ENCODE peak calls at places on chromosomes 3 and 15, in four cellular contexts. X, R, L and H are unnamed samples.

GRCh38 chr15:73346735-73347312 is 21.9 kb downstream of the HCN4 start:
- DNase-seq in X (no peak), L (peak; percentile 32), R (peak; percentile 46), H (peak; percentile 81)

GRCh38 chr3:119279101-119279554 is 15.1 kb upstream of the ARHGAP31 start:
- DNase-seq in L (no peak), R (peak; percentile 43), X (peak; percentile 83), H (no peak)

GRCh38 chr3:69250014-69250413 is 127.6 kb upstream of the LMOD3 start:
- DNase-seq in L (no peak), R (no peak), X (no peak), H (no peak)

GRCh38 chr15:51888593-51889195 is 59.2 kb downstream of the TMOD3 start:
- DNase-seq in L (no peak), X (no peak), R (no peak), H (no peak)

GRCh38 chr3:177553586-177553985 is 356.3 kb upstream of the TBL1XR1 start:
- DNase-seq in R (no peak), L (no peak), X (no peak), H (peak; percentile 76)

GRCh38 chr3:141485578-141486415 is 1.0 kb upstream of the RASA2 start:
- DNase-seq in L (no peak), R (no peak), X (no peak), H (no peak)

GRCh38 chr3:65714138-65714537 is 324.6 kb downstream of the MAGI1 start:
- DNase-seq in L (no peak), X (no peak), R (peak; percentile 28), H (peak; percentile 20)

GRCh38 chr3:72335458-72336050 is 512.7 kb downstream of the SHQ1 start:
- DNase-seq in L (no peak), R (no peak), X (no peak), H (no peak)

GRCh38 chr3:105495021-105495420 is 128.3 kb downstream of the ALCAM start:
- DNase-seq in X (no peak), R (no peak), L (no peak), H (no peak)

GRCh38 chr15:29612096-29612495 is 210.2 kb downstream of the TJP1 start:
- DNase-seq in L (no peak), X (no peak), R (no peak), H (no peak)

GRCh38 chr3:66039590-66039887 is 821 bp upstream of the MAGI1 start:
- DNase-seq in L (no peak), X (peak; percentile 79), R (peak; percentile 51), H (peak; percentile 52)

GRCh38 chr15:92343869-92344643 is 49.6 kb upstream of the ST8SIA2 start:
- DNase-seq in X (peak; percentile 72), L (no peak), R (no peak), H (peak; percentile 90)

GRCh38 chr15:80977627-80978036 is 12.0 kb downstream of the MESD start:
- DNase-seq in X (peak; percentile 69), L (peak; percentile 73), R (no peak), H (peak; percentile 52)

GRCh38 chr15:41955807-41956525 is 16.4 kb downstream of the EHD4 start:
- DNase-seq in R (no peak), L (no peak), X (no peak), H (no peak)

GRCh38 chr3:29322586-29322985 is 41.7 kb downstream of the RBMS3 start:
- DNase-seq in X (no peak), L (no peak), R (no peak), H (no peak)

GRCh38 chr15:39195988-39196486 is 384.8 kb upstream of the THBS1 start:
- DNase-seq in R (no peak), X (no peak), L (no peak), H (no peak)

GRCh38 chr15:65254237-65254820 is 32.4 kb downstream of the PARP16 start:
- DNase-seq in R (no peak), X (no peak), L (no peak), H (no peak)

GRCh38 chr3:189184566-189184965 is 12.8 kb downstream of the TPRG1 start:
- DNase-seq in R (no peak), X (no peak), L (no peak), H (no peak)

GRCh38 chr3:119559441-119559963 is at the start of gene CD80:
- DNase-seq in X (peak; percentile 70), R (no peak), L (peak; percentile 36), H (peak; percentile 25)

GRCh38 chr3:55879901-55880331 is 392.8 kb upstream of the WNT5A start:
- DNase-seq in X (no peak), R (no peak), L (no peak), H (no peak)

GRCh38 chr3:172707967-172708366 is 2.9 kb downstream of the NCEH1 start:
- DNase-seq in L (no peak), R (no peak), X (no peak), H (no peak)

GRCh38 chr15:39345176-39345575 is 235.7 kb upstream of the THBS1 start:
- DNase-seq in X (no peak), R (no peak), L (no peak), H (no peak)

GRCh38 chr3:150545419-150546225 is 674 bp downstream of the SERP1 start:
- DNase-seq in L (peak; percentile 26), R (no peak), X (peak; percentile 81), H (peak; percentile 48)

GRCh38 chr3:17054944-17055343 is 170.2 kb downstream of the PLCL2 start:
- DNase-seq in R (no peak), L (no peak), X (no peak), H (no peak)

GRCh38 chr3:50138266-50139230 is 16.6 kb upstream of the SEMA3F start:
- DNase-seq in R (no peak), X (no peak), L (no peak), H (peak; percentile 73)

GRCh38 chr3:126111126-126111551 is 27.2 kb upstream of the SLC41A3 start:
- DNase-seq in X (no peak), R (no peak), L (no peak), H (no peak)

GRCh38 chr3:146542179-146542578 is 2.2 kb downstream of the PLSCR1 start:
- DNase-seq in X (no peak), R (no peak), L (no peak), H (no peak)

GRCh38 chr3:72950801-72951200 is 45.8 kb upstream of the PPP4R2 start:
- DNase-seq in X (no peak), R (no peak), L (no peak), H (peak; percentile 35)

GRCh38 chr3:27584874-27585273 is 100.7 kb upstream of the SLC4A7 start:
- DNase-seq in L (no peak), X (no peak), R (no peak), H (no peak)

GRCh38 chr15:46773016-46773415 is 944.3 kb upstream of the SEMA6D start:
- DNase-seq in L (no peak), R (no peak), X (no peak), H (no peak)

GRCh38 chr3:31815631-31816440 is 165.2 kb downstream of the OSBPL10 start:
- DNase-seq in R (no peak), X (no peak), L (no peak), H (no peak)

DNA sequence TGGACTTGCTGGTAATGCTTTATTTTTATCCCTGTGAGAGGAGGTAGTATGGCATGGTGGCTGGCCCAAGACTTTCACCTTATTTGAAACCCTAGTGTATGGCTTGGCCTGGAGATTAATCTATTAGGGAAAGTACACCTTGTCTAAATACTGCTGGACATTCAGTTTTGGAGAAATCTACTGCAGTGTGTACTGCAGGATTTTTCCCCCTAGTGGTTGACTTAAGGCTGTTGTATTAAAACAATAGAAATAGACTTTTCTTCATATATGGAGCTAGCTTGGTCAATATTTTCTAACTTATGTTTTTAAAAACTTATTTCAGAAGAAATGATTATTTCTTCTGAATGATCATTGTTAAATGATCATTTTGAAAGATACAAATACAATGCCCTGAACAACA is 13.9 kb upstream of the SLITRK3 start:
- DNase-seq in L (no peak), X (no peak), R (no peak), H (no peak)
- TF ChIP-seq CTCF in L (peak; percentile 19), X (no peak), R (no peak), H (no peak)

GRCh38 chr3:168051579-168052183 is 44.0 kb downstream of the GOLIM4 start:
- DNase-seq in X (no peak), L (no peak), R (no peak), H (no peak)
- H3K27ac ChIP-seq in X (peak overlapping the region; percentile 76), L (no peak overlapping the region), R (no peak overlapping the region), H (no peak overlapping the region)

DNA sequence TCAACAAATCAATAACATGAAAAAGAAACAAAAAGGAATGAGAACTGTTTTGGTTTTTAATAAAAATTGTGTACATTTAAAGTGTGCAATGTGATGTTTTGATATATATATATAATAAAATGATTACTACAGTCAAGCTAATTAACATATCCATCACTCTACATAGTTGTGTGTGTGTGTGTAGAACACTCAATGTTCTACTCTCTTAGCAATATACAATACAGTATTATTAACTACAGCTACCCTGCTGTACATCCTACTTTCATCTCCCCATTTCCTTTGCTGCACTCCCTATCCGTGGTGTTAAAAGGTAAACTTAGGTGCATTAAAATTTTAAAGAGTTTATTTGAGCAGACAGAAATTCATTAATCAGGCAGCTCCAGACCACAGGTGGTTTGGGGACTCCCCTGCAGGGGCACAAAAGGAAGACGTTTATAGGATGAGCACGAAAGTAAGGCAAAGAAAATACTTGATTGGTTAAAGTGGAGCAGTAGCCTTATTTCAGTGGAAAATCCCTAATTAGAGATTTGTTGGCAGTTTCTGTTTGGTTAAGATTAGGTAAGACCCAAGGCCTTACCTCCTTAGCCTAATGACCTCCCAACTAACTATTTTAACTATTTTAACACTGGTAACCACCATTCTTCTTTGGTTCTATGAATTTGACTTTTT is 61.8 kb upstream of the SNRK start:
- DNase-seq in X (no peak), R (no peak), L (no peak), H (no peak)
- TF ChIP-seq POLR2A in X (no peak), R (no peak), L (no peak), H (no peak)

GRCh38 chr3:111073186-111073585 is 1.6 kb downstream of the NECTIN3 start:
- DNase-seq in X (no peak), L (no peak), R (no peak), H (no peak)
- TF ChIP-seq CTCF in X (no peak), L (no peak), R (no peak), H (no peak)

DNA sequence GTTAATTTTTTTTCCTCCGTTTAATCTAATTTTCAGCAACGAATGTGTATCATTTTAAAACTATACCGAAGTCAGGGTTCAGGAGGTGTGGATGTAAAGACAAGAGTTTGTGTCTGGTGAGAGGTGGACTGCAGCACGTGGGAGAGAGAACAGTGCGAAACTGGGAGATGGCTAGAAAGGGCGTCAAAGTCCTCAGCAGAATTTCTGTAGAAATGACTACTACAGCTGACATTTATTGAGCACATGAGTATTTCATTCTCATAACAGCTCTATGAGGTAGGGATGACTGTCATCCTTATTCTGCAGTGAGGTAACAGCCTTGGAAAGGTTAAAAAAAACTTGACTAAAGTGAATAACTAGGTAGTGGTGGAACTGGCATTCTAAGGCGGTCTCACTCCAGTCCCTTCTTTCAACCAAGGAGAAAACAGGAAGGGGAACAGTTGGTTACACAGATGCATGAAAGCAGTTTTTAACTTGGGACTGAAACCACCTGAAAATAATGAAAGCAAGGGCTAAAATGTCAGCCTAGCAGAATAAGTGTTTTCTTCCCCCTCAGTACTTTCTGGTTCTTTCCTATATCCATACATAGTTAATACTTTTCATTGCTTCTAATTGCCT is 611 bp upstream of the AVEN start:
- DNase-seq in X (no peak), L (no peak), R (no peak), H (no peak)
- H3K27ac ChIP-seq in X (peak overlapping the region; percentile 84), L (peak overlapping the region; percentile 93), R (peak overlapping the region; percentile 69), H (no peak overlapping the region)